ENCODE peak calls at places on chromosomes 5 and 9, in seven cellular contexts. One of them, this sample, is unnamed.

GRCh38 chr5:120568716-120569115 is 104.6 kb downstream of the PRR16 start:
- DNase-seq in keratinocyte: no peak
- DNase-seq in activated CD8-positive, alpha-beta memory T cell treated with anti-CD3 and anti-CD28 coated beads, Interleukin-2, amount 50 U/mL, for 4 hours: no peak
- DNase-seq in NCI-H1694: no peak
- DNase-seq in Calu3: no peak
- DNase-seq in fibroblast of mammary gland: peak
- DNase-seq in CD4-positive, alpha-beta T cell: no peak
- DNase-seq in this sample: no peak

GRCh38 chr5:153267506-153267905 is 223.0 kb upstream of the GRIA1 start:
- DNase-seq in NCI-H1694: no peak
- DNase-seq in keratinocyte: peak
- DNase-seq in activated CD8-positive, alpha-beta memory T cell treated with anti-CD3 and anti-CD28 coated beads, Interleukin-2, amount 50 U/mL, for 4 hours: no peak
- DNase-seq in fibroblast of mammary gland: peak
- DNase-seq in Calu3: no peak
- DNase-seq in CD4-positive, alpha-beta T cell: no peak
- DNase-seq in this sample: no peak

GRCh38 chr9:16501098-16501663 is 369.3 kb downstream of the BNC2 start:
- DNase-seq in NCI-H1694: no peak
- DNase-seq in fibroblast of mammary gland: peak
- DNase-seq in Calu3: no peak
- DNase-seq in CD4-positive, alpha-beta T cell: no peak
- DNase-seq in keratinocyte: peak
- DNase-seq in activated CD8-positive, alpha-beta memory T cell treated with anti-CD3 and anti-CD28 coated beads, Interleukin-2, amount 50 U/mL, for 4 hours: no peak
- DNase-seq in this sample: no peak

GRCh38 chr9:27654629-27655285 is 81.5 kb upstream of the C9orf72 start:
- DNase-seq in activated CD8-positive, alpha-beta memory T cell treated with anti-CD3 and anti-CD28 coated beads, Interleukin-2, amount 50 U/mL, for 4 hours: no peak
- DNase-seq in Calu3: peak
- DNase-seq in keratinocyte: no peak
- DNase-seq in CD4-positive, alpha-beta T cell: no peak
- DNase-seq in fibroblast of mammary gland: no peak
- DNase-seq in NCI-H1694: no peak
- DNase-seq in this sample: no peak

GRCh38 chr9:129053020-129053419 is 16.6 kb downstream of the MIGA2 start:
- DNase-seq in NCI-H1694: no peak
- DNase-seq in CD4-positive, alpha-beta T cell: no peak
- DNase-seq in Calu3: no peak
- DNase-seq in activated CD8-positive, alpha-beta memory T cell treated with anti-CD3 and anti-CD28 coated beads, Interleukin-2, amount 50 U/mL, for 4 hours: no peak
- DNase-seq in fibroblast of mammary gland: no peak
- DNase-seq in keratinocyte: no peak
- DNase-seq in this sample: no peak

GRCh38 chr9:133737774-133738038 is 446 bp downstream of the SARDH start:
- DNase-seq in activated CD8-positive, alpha-beta memory T cell treated with anti-CD3 and anti-CD28 coated beads, Interleukin-2, amount 50 U/mL, for 4 hours: no peak
- DNase-seq in keratinocyte: no peak
- DNase-seq in fibroblast of mammary gland: no peak
- DNase-seq in Calu3: no peak
- DNase-seq in CD4-positive, alpha-beta T cell: no peak
- DNase-seq in NCI-H1694: no peak
- DNase-seq in this sample: no peak

GRCh38 chr9:16729656-16730055 is 140.8 kb downstream of the BNC2 start:
- DNase-seq in activated CD8-positive, alpha-beta memory T cell treated with anti-CD3 and anti-CD28 coated beads, Interleukin-2, amount 50 U/mL, for 4 hours: no peak
- DNase-seq in Calu3: no peak
- DNase-seq in NCI-H1694: no peak
- DNase-seq in CD4-positive, alpha-beta T cell: no peak
- DNase-seq in keratinocyte: no peak
- DNase-seq in fibroblast of mammary gland: peak
- DNase-seq in this sample: no peak

GRCh38 chr5:63263409-63263808 is 684.8 kb downstream of the LRRC70 start:
- DNase-seq in keratinocyte: no peak
- DNase-seq in Calu3: no peak
- DNase-seq in NCI-H1694: no peak
- DNase-seq in activated CD8-positive, alpha-beta memory T cell treated with anti-CD3 and anti-CD28 coated beads, Interleukin-2, amount 50 U/mL, for 4 hours: no peak
- DNase-seq in fibroblast of mammary gland: peak
- DNase-seq in CD4-positive, alpha-beta T cell: no peak
- DNase-seq in this sample: no peak

GRCh38 chr5:110478899-110479298 is 247.6 kb downstream of the TMEM232 start:
- DNase-seq in Calu3: no peak
- DNase-seq in NCI-H1694: no peak
- DNase-seq in CD4-positive, alpha-beta T cell: no peak
- DNase-seq in fibroblast of mammary gland: peak
- DNase-seq in keratinocyte: peak
- DNase-seq in activated CD8-positive, alpha-beta memory T cell treated with anti-CD3 and anti-CD28 coated beads, Interleukin-2, amount 50 U/mL, for 4 hours: no peak
- DNase-seq in this sample: no peak

GRCh38 chr5:108418172-108418571 is 36.3 kb upstream of the FBXL17 start:
- DNase-seq in CD4-positive, alpha-beta T cell: no peak
- DNase-seq in Calu3: no peak
- DNase-seq in fibroblast of mammary gland: no peak
- DNase-seq in keratinocyte: no peak
- DNase-seq in NCI-H1694: no peak
- DNase-seq in activated CD8-positive, alpha-beta memory T cell treated with anti-CD3 and anti-CD28 coated beads, Interleukin-2, amount 50 U/mL, for 4 hours: no peak
- DNase-seq in this sample: peak

GRCh38 chr9:137582286-137582860 is 3.6 kb upstream of the DPH7 start:
- DNase-seq in NCI-H1694: peak
- DNase-seq in CD4-positive, alpha-beta T cell: no peak
- DNase-seq in Calu3: no peak
- DNase-seq in activated CD8-positive, alpha-beta memory T cell treated with anti-CD3 and anti-CD28 coated beads, Interleukin-2, amount 50 U/mL, for 4 hours: no peak
- DNase-seq in fibroblast of mammary gland: peak
- DNase-seq in keratinocyte: no peak
- DNase-seq in this sample: no peak

GRCh38 chr5:45696206-45696836 is at the start of gene HCN1:
- DNase-seq in keratinocyte: no peak
- DNase-seq in fibroblast of mammary gland: peak
- DNase-seq in CD4-positive, alpha-beta T cell: no peak
- DNase-seq in activated CD8-positive, alpha-beta memory T cell treated with anti-CD3 and anti-CD28 coated beads, Interleukin-2, amount 50 U/mL, for 4 hours: no peak
- DNase-seq in NCI-H1694: peak
- DNase-seq in Calu3: no peak
- DNase-seq in this sample: peak

GRCh38 chr9:112203536-112203935 is 28.4 kb upstream of the SUSD1 start:
- DNase-seq in Calu3: no peak
- DNase-seq in CD4-positive, alpha-beta T cell: no peak
- DNase-seq in activated CD8-positive, alpha-beta memory T cell treated with anti-CD3 and anti-CD28 coated beads, Interleukin-2, amount 50 U/mL, for 4 hours: no peak
- DNase-seq in fibroblast of mammary gland: peak
- DNase-seq in NCI-H1694: no peak
- DNase-seq in keratinocyte: no peak
- DNase-seq in this sample: no peak

GRCh38 chr9:3740690-3741419 is 215.1 kb upstream of the RFX3 start:
- DNase-seq in NCI-H1694: no peak
- DNase-seq in activated CD8-positive, alpha-beta memory T cell treated with anti-CD3 and anti-CD28 coated beads, Interleukin-2, amount 50 U/mL, for 4 hours: no peak
- DNase-seq in CD4-positive, alpha-beta T cell: no peak
- DNase-seq in Calu3: no peak
- DNase-seq in keratinocyte: peak
- DNase-seq in fibroblast of mammary gland: peak
- DNase-seq in this sample: no peak

GRCh38 chr9:132973713-132974112 is 4.8 kb upstream of the GFI1B start:
- DNase-seq in fibroblast of mammary gland: peak
- DNase-seq in keratinocyte: no peak
- DNase-seq in Calu3: no peak
- DNase-seq in CD4-positive, alpha-beta T cell: no peak
- DNase-seq in activated CD8-positive, alpha-beta memory T cell treated with anti-CD3 and anti-CD28 coated beads, Interleukin-2, amount 50 U/mL, for 4 hours: no peak
- DNase-seq in NCI-H1694: no peak
- DNase-seq in this sample: no peak

GRCh38 chr5:176392526-176392925 is 4.0 kb downstream of the HIGD2A start:
- DNase-seq in activated CD8-positive, alpha-beta memory T cell treated with anti-CD3 and anti-CD28 coated beads, Interleukin-2, amount 50 U/mL, for 4 hours: no peak
- DNase-seq in CD4-positive, alpha-beta T cell: no peak
- DNase-seq in keratinocyte: no peak
- DNase-seq in NCI-H1694: no peak
- DNase-seq in fibroblast of mammary gland: no peak
- DNase-seq in Calu3: no peak
- DNase-seq in this sample: no peak

GRCh38 chr5:181152406-181152805 is 5.0 kb downstream of the OR2V2 start:
- DNase-seq in Calu3: no peak
- DNase-seq in keratinocyte: no peak
- DNase-seq in activated CD8-positive, alpha-beta memory T cell treated with anti-CD3 and anti-CD28 coated beads, Interleukin-2, amount 50 U/mL, for 4 hours: no peak
- DNase-seq in NCI-H1694: no peak
- DNase-seq in CD4-positive, alpha-beta T cell: no peak
- DNase-seq in fibroblast of mammary gland: no peak
- DNase-seq in this sample: no peak

GRCh38 chr5:1548702-1549523 is 25.2 kb upstream of the LPCAT1 start:
- DNase-seq in fibroblast of mammary gland: no peak
- DNase-seq in CD4-positive, alpha-beta T cell: no peak
- DNase-seq in activated CD8-positive, alpha-beta memory T cell treated with anti-CD3 and anti-CD28 coated beads, Interleukin-2, amount 50 U/mL, for 4 hours: no peak
- DNase-seq in Calu3: no peak
- DNase-seq in keratinocyte: no peak
- DNase-seq in NCI-H1694: no peak
- DNase-seq in this sample: no peak

GRCh38 chr9:3241290-3241689 is 284.5 kb downstream of the RFX3 start:
- DNase-seq in CD4-positive, alpha-beta T cell: no peak
- DNase-seq in Calu3: no peak
- DNase-seq in keratinocyte: no peak
- DNase-seq in activated CD8-positive, alpha-beta memory T cell treated with anti-CD3 and anti-CD28 coated beads, Interleukin-2, amount 50 U/mL, for 4 hours: no peak
- DNase-seq in NCI-H1694: no peak
- DNase-seq in fibroblast of mammary gland: peak
- DNase-seq in this sample: no peak

GRCh38 chr5:139262414-139263139 is 31.0 kb upstream of the MATR3 start:
- DNase-seq in activated CD8-positive, alpha-beta memory T cell treated with anti-CD3 and anti-CD28 coated beads, Interleukin-2, amount 50 U/mL, for 4 hours: peak
- DNase-seq in Calu3: peak
- DNase-seq in NCI-H1694: peak
- DNase-seq in keratinocyte: no peak
- DNase-seq in CD4-positive, alpha-beta T cell: peak
- DNase-seq in fibroblast of mammary gland: peak
- DNase-seq in this sample: peak

GRCh38 chr5:9686211-9686610 is 56.1 kb upstream of the TAS2R1 start:
- DNase-seq in fibroblast of mammary gland: no peak
- DNase-seq in keratinocyte: no peak
- DNase-seq in CD4-positive, alpha-beta T cell: no peak
- DNase-seq in NCI-H1694: no peak
- DNase-seq in Calu3: no peak
- DNase-seq in activated CD8-positive, alpha-beta memory T cell treated with anti-CD3 and anti-CD28 coated beads, Interleukin-2, amount 50 U/mL, for 4 hours: no peak
- DNase-seq in this sample: no peak

GRCh38 chr5:91288117-91288516 is 95.0 kb downstream of the ARRDC3 start:
- DNase-seq in activated CD8-positive, alpha-beta memory T cell treated with anti-CD3 and anti-CD28 coated beads, Interleukin-2, amount 50 U/mL, for 4 hours: no peak
- DNase-seq in keratinocyte: no peak
- DNase-seq in Calu3: no peak
- DNase-seq in CD4-positive, alpha-beta T cell: no peak
- DNase-seq in NCI-H1694: no peak
- DNase-seq in fibroblast of mammary gland: peak
- DNase-seq in this sample: no peak

GRCh38 chr9:106288689-106289088 is 574.3 kb upstream of the ZNF462 start:
- DNase-seq in CD4-positive, alpha-beta T cell: no peak
- DNase-seq in keratinocyte: no peak
- DNase-seq in activated CD8-positive, alpha-beta memory T cell treated with anti-CD3 and anti-CD28 coated beads, Interleukin-2, amount 50 U/mL, for 4 hours: no peak
- DNase-seq in fibroblast of mammary gland: no peak
- DNase-seq in NCI-H1694: no peak
- DNase-seq in Calu3: no peak
- DNase-seq in this sample: no peak

This sample was measured in Right ventricle myocardium superior.